ENCODE peak calls at places on chromosomes 16 and 17, in nine cellular contexts. Y is Peyer's patch; Q is EH; G is activated T-cell treated with anti-CD3 and anti-CD28 coated beads, Interleukin-2, amount 50 U/mL, for 72 hours; W is CD4-positive, CD25-positive, alpha-beta regulatory T cell; R is left kidney; U is activated T-helper 1 cell treated with Interleukin-2 at 50 U/mL for 16 hours; C is NCI-H1048; J is RPMI8226. K is an unnamed sample.
A peak's percentile ranks its signal among the peaks of the same experiment; 100 is the strongest.

GRCh38 chr16:27110524-27110896 is 43.8 kb downstream of the C16orf82 start:
- DNase-seq in U (no peak), W (no peak), Q (no peak), Y (no peak), C (no peak), R (no peak), J (no peak), G (no peak), K (no peak)

GRCh38 chr17:70144260-70144846 is 25.0 kb upstream of the KCNJ2 start:
- DNase-seq in J (no peak), C (no peak), Q (peak; percentile 55), Y (no peak), R (peak; percentile 45), W (no peak), U (no peak), G (no peak), K (peak; percentile 13)

GRCh38 chr16:626787-627457 is 3.9 kb upstream of the WFIKKN1 start:
- DNase-seq in C (no peak), W (no peak), J (no peak), Q (peak; percentile 98), R (no peak), G (no peak), U (no peak), Y (no peak), K (peak; percentile 99)

GRCh38 chr17:75994802-75995350 is 5.8 kb upstream of the CDK3 start:
- DNase-seq in W (no peak), J (no peak), C (no peak), G (no peak), R (no peak), U (no peak), Y (no peak), Q (no peak), K (no peak)

GRCh38 chr17:10623786-10624338 is 33.2 kb downstream of the MYH3 start:
- DNase-seq in J (no peak), W (no peak), C (no peak), U (no peak), Y (no peak), G (no peak), Q (no peak), R (no peak), K (no peak)

GRCh38 chr17:16150251-16150859 is 65.0 kb downstream of the NCOR1 start:
- DNase-seq in J (no peak), Y (no peak), C (no peak), U (no peak), R (no peak), G (no peak), Q (peak; percentile 41), W (no peak), K (no peak)

GRCh38 chr17:7739746-7740145 is 22.2 kb downstream of the DNAH2 start:
- DNase-seq in U (no peak), C (no peak), G (no peak), Q (no peak), J (no peak), Y (no peak), W (no peak), R (no peak), K (no peak)

GRCh38 chr17:28792877-28793666 is 49.3 kb downstream of the TRAF4 start:
- DNase-seq in W (no peak), C (no peak), J (peak; percentile 8), G (no peak), R (peak; percentile 60), U (no peak), Y (no peak), Q (peak; percentile 12), K (no peak)

GRCh38 chr16:87206646-87207451 is 110.3 kb downstream of the C16orf95 start:
- DNase-seq in Q (peak; percentile 86), W (no peak), U (no peak), C (no peak), Y (no peak), G (no peak), J (no peak), R (no peak), K (peak; percentile 29)

GRCh38 chr17:13797863-13798262 is 196.1 kb upstream of the HS3ST3A1 start:
- DNase-seq in U (no peak), Q (no peak), C (no peak), W (no peak), G (no peak), R (no peak), J (no peak), Y (no peak), K (no peak)

GRCh38 chr16:30663820-30664528 is 5.7 kb downstream of the FBRS start:
- DNase-seq in W (no peak), G (no peak), U (no peak), J (no peak), Q (no peak), R (no peak), Y (no peak), C (no peak), K (no peak)

K was measured in AG20443.